ENCODE peak calls at places on chromosomes 16 and 17, in four cellular contexts. G is WTC11, T is K562, F is HepG2. M is an unnamed sample.

GRCh38 chr16:65062736-65063583 is 58.9 kb downstream of the CDH11 start:
- DNase-seq in G (no peak), F (no peak), T (no peak), M (no peak)

GRCh38 chr16:8867483-8868271 is 1.1 kb downstream of the CARHSP1 start:
- DNase-seq in F (no peak), G (no peak), T (peak), M (no peak)

GRCh38 chr17:1939979-1940809 is 84.9 kb downstream of the RTN4RL1 start:
- DNase-seq in G (no peak), F (no peak), T (no peak), M (no peak)

GRCh38 chr16:47016700-47017133 is 43.2 kb upstream of the DNAJA2 start:
- DNase-seq in T (no peak), G (no peak), F (no peak), M (no peak)

GRCh38 chr16:84501077-84501735 is 3.3 kb downstream of the MEAK7 start:
- DNase-seq in T (no peak), F (no peak), G (no peak), M (no peak)

GRCh38 chr17:77831497-77832179 is 126.9 kb upstream of the TNRC6C start:
- DNase-seq in G (no peak), F (no peak), T (no peak), M (no peak)

GRCh38 chr17:75504347-75505151 is 10.8 kb downstream of the CASKIN2 start:
- DNase-seq in G (peak), T (peak), F (peak), M (peak)

GRCh38 chr17:58536541-58536940 is 22.1 kb upstream of the MTMR4 start:
- DNase-seq in T (no peak), F (no peak), G (no peak), M (no peak)

GRCh38 chr17:38460082-38460715 is 31.9 kb downstream of the ARHGAP23 start:
- DNase-seq in T (peak), G (no peak), F (no peak), M (no peak)

GRCh38 chr17:60390881-60391418 is 983 bp downstream of the USP32 start:
- DNase-seq in F (peak), G (no peak), T (peak), M (peak)

GRCh38 chr17:17647521-17648178 is 33.6 kb upstream of the RAI1 start:
- DNase-seq in F (no peak), G (no peak), T (no peak), M (no peak)

GRCh38 chr16:734981-735881 is 5.6 kb downstream of the CIAO3 start:
- DNase-seq in T (no peak), F (no peak), G (no peak), M (no peak)

GRCh38 chr17:35577826-35578194 is 561 bp downstream of the PEX12 start:
- DNase-seq in F (no peak), G (no peak), T (peak), M (no peak)

GRCh38 chr17:8851600-8851999 is 15.9 kb downstream of the PIK3R6 start:
- DNase-seq in F (no peak), G (no peak), T (no peak), M (no peak)

GRCh38 chr17:81194225-81194760 is 28.3 kb upstream of the AATK start:
- DNase-seq in F (no peak), G (no peak), T (no peak), M (no peak)

GRCh38 chr17:81193051-81193410 is 27.0 kb upstream of the AATK start:
- DNase-seq in T (no peak), G (no peak), F (no peak), M (no peak)

GRCh38 chr17:81192386-81193050 is 26.5 kb upstream of the AATK start:
- DNase-seq in G (no peak), T (no peak), F (no peak), M (no peak)

GRCh38 chr17:81194941-81195901 is 27.5 kb downstream of the CEP131 start:
- DNase-seq in F (no peak), T (no peak), G (no peak), M (no peak)

GRCh38 chr17:81193470-81194224 is 27.6 kb upstream of the AATK start:
- DNase-seq in G (no peak), F (no peak), T (peak), M (no peak)
- TF ChIP-seq ELF4 in G (no peak), F (no peak), T (peak), M (no peak)

GRCh38 chr17:27346228-27346899 is 52.5 kb downstream of the WSB1 start:
- DNase-seq in T (peak), G (no peak), F (no peak), M (no peak)

GRCh38 chr17:27343972-27344607 is 50.2 kb downstream of the WSB1 start:
- DNase-seq in G (no peak), F (no peak), T (no peak), M (no peak)

GRCh38 chr17:27348196-27348595 is 54.3 kb downstream of the WSB1 start:
- DNase-seq in F (no peak), G (no peak), T (no peak), M (no peak)

GRCh38 chr17:27343294-27343693 is 49.4 kb downstream of the WSB1 start:
- DNase-seq in F (no peak), T (no peak), G (no peak), M (no peak)

DNA sequence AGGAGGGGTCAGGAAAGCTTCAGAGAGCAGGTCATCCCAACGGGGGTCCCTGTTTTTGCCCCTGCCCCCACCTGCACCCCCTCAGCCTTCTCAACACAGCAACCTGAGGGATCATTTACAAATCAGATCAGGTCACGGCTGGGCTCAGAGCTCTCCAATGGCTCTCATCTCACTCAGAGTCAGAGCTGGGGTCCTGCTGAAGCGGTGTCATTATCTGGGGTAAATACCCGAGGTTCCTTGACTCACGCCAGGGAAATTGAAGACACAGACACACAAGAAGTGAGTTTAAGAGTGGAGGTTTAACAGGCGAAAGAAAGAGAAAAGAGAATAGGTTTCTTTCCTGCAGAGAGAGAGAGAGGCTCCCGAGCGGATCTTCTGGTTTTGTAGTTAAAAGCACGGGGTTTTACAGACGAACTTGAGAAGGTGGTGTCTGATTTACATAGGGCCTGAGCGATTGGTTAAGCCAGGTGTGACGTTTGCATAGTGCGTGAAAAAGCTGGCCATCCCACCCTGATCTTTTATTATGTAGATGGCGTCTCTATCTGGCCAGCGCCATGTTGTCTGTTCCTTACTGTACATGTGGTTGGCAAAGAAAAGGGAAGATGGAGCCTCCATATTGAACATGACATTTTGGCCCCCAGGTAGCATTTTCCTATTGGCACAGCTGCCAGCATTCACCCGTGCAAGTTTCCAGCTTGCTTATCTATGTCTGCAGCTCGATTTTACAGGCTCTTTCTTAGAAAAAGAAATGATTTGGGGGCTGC is 51.4 kb downstream of the WSB1 start:
- DNase-seq in T (peak), F (no peak), G (peak), M (no peak)
- TF ChIP-seq ELF4 in T (no peak), F (no peak), G (no peak), M (no peak)

DNA sequence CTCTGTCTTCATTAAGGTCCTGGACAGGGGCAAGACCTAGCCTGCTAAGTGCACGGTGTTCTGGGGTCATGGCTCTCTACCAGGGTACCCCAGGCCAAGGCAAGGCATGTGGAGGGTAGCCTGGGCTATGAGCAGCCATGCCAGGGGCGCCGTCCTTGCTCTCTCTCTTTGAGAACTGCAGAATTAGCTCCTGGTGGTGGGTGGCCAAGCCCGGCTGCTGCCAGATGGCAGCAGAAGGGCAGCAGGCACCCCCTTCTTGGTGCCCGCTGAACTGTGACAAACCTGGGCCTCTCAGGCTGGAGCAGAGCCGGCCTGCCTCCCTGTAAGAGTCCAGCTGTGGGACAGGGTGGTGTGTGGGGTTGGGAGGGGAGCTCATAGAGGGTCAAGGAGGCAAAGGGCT is 81.5 kb upstream of the SDK2 start:
- DNase-seq in F (no peak), G (no peak), T (no peak), M (no peak)
- TF ChIP-seq ELF4 in F (no peak), G (no peak), T (no peak), M (no peak)

GRCh38 chr16:81035398-81035974 is at the start of gene ATMIN:
- DNase-seq in T (peak), G (peak), F (peak), M (peak)
- TF ChIP-seq ELF4 in T (no peak), G (no peak), F (no peak), M (no peak)

GRCh38 chr16:28834873-28835863 is 11.0 kb downstream of the TUFM start:
- DNase-seq in G (no peak), F (no peak), T (no peak), M (no peak)
- TF ChIP-seq ELF4 in G (no peak), F (no peak), T (no peak), M (no peak)

DNA sequence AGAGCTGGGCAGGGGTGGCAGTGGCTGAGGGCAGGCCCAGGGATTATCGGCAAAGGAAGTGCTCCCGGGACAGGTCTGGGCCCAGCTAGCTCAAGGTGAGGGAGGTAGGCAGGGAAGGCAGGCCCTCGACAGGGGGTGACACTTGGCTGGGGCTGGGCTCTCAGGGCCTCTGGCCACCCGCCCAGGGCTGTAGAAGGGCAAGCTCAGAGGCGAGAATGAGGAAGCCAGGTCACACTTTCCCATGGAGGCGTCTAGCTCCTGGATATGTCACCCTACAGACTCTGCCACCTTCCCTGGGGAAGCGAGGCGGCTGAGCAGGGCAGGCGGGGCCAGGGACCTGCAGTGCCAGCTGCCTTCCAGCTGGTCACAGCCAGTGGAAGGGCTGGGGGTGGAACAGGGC is 19.1 kb downstream of the FAM83G start:
- DNase-seq in T (no peak), G (no peak), F (no peak), M (no peak)
- TF ChIP-seq ELF4 in T (no peak), G (no peak), F (no peak), M (no peak)

GRCh38 chr16:68760671-68761275 is 23.7 kb downstream of the CDH1 start:
- DNase-seq in T (peak), F (peak), G (no peak), M (no peak)

GRCh38 chr16:68754117-68754792 is 17.2 kb downstream of the CDH1 start:
- DNase-seq in F (no peak), G (no peak), T (no peak), M (no peak)

GRCh38 chr16:68752602-68753001 is 15.5 kb downstream of the CDH1 start:
- DNase-seq in G (no peak), F (peak), T (peak), M (no peak)

GRCh38 chr16:68759062-68759461 is 22.0 kb downstream of the CDH1 start:
- DNase-seq in T (no peak), F (no peak), G (no peak), M (no peak)

GRCh38 chr16:68756250-68757051 is 19.4 kb downstream of the CDH1 start:
- DNase-seq in G (no peak), F (no peak), T (no peak), M (no peak)
- TF ChIP-seq ELF4 in G (no peak), F (no peak), T (no peak), M (no peak)

GRCh38 chr17:73724341-73724740 is 80.1 kb upstream of the SDK2 start:
- DNase-seq in G (no peak), T (no peak), F (no peak), M (no peak)
- TF ChIP-seq ELF4 in G (no peak), T (no peak), F (no peak), M (no peak)

DNA sequence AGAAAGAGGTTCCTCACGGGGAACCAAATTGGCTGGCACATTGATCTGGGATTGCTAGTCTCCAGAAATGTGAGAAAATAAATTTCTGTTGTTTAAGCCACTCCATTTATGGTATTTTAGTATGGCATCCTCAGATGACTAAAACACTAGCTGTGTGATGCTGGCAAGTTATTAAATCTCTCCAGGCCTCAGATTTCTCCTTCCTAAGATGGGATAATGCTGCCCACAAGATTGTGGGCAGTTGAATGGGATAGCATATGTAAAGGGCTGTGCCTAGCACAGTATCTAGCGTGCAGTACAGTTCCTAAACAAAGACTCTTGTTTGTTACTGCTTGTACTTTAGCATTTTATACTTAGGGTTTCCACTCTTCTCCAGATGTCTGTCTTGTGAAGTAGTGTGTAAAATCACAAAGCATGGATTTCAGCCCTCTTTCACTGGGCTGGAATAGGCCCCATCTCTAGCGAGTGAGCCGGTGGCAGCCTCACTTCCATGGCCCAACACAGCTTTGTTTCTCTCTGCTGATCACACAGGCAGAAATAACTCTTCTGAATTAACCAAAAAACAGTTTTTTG is 38.2 kb upstream of the PHAF1 start:
- DNase-seq in F (no peak), G (no peak), T (no peak), M (no peak)
- TF ChIP-seq ELF4 in F (no peak), G (no peak), T (no peak), M (no peak)